ENCODE peak calls at places on chromosomes 2 and 18, in six cellular contexts. X is ovary, M is testis, D is psoas muscle, J is left ventricle myocardium inferior, Z is body of pancreas. V is an unnamed sample. For H3K4me1, the result is how much of the 10 kb centered on the place peaks cover.

GRCh38 chr2:236610991-236611821 is 41.6 kb downstream of the ACKR3 start:
- DNase-seq in Z (no peak), D (no peak), J (no peak), M (no peak), X (no peak), V (no peak)

GRCh38 chr2:200614249-200614648 is 28.4 kb downstream of the AOX1 start:
- DNase-seq in Z (no peak), D (no peak), J (no peak), X (no peak), M (no peak), V (no peak)

GRCh38 chr2:188551671-188552070 is 260.0 kb downstream of the GULP1 start:
- DNase-seq in J (no peak), Z (no peak), X (no peak), D (no peak), M (no peak), V (no peak)

GRCh38 chr2:174329157-174329715 is 5.5 kb upstream of the SP9 start:
- DNase-seq in Z (no peak), M (no peak), X (no peak), D (no peak), J (no peak), V (no peak)

GRCh38 chr2:174336403-174337336 is 1.9 kb downstream of the SP9 start:
- DNase-seq in Z (no peak), J (no peak), M (no peak), D (peak), X (no peak), V (peak)

GRCh38 chr2:101820519-101820918 is 123.0 kb downstream of the MAP4K4 start:
- DNase-seq in J (no peak), M (no peak), X (no peak), D (no peak), Z (no peak), V (no peak)

GRCh38 chr2:175111200-175111657 is 56.8 kb downstream of the ATF2 start:
- DNase-seq in X (no peak), J (no peak), D (no peak), M (no peak), Z (no peak), V (no peak)

GRCh38 chr2:6580982-6581381 is 284.7 kb downstream of the CMPK2 start:
- DNase-seq in X (no peak), J (no peak), Z (no peak), M (no peak), D (no peak), V (no peak)

GRCh38 chr2:28134262-28134812 is 243.8 kb downstream of the BABAM2 start:
- DNase-seq in X (peak), D (no peak), J (no peak), Z (peak), M (peak), V (no peak)

GRCh38 chr2:166167451-166167850 is 39.6 kb upstream of the SCN1A start:
- DNase-seq in Z (no peak), M (no peak), J (no peak), D (no peak), X (no peak), V (no peak)

GRCh38 chr2:146918280-146918679 is 926.5 kb upstream of the ACVR2A start:
- DNase-seq in Z (no peak), J (no peak), X (no peak), D (no peak), M (no peak), V (no peak)

GRCh38 chr2:138307099-138307498 is 194.5 kb upstream of the SPOPL start:
- DNase-seq in X (no peak), D (no peak), M (no peak), J (no peak), Z (no peak), V (no peak)

GRCh38 chr2:201470821-201471731 is 19.5 kb downstream of the STRADB start:
- DNase-seq in J (peak), X (no peak), Z (no peak), D (no peak), M (no peak), V (peak)

GRCh38 chr18:7755753-7756475 is 188.8 kb downstream of the PTPRM start:
- DNase-seq in J (no peak), D (no peak), X (no peak), Z (no peak), M (no peak), V (no peak)

GRCh38 chr2:175251425-175252041 is 70.0 kb upstream of the ATP5MC3 start:
- DNase-seq in Z (no peak), X (no peak), D (no peak), M (no peak), J (no peak), V (no peak)

GRCh38 chr18:62729487-62730386 is 14.4 kb downstream of the PHLPP1 start:
- DNase-seq in D (no peak), Z (no peak), X (no peak), M (no peak), J (no peak), V (no peak)

GRCh38 chr18:2281523-2282199 is 289.6 kb downstream of the METTL4 start:
- DNase-seq in X (no peak), D (no peak), J (no peak), Z (no peak), M (no peak), V (no peak)

GRCh38 chr2:70751881-70752280 is 16.1 kb downstream of the ADD2 start:
- DNase-seq in Z (no peak), X (no peak), M (no peak), D (no peak), J (no peak), V (no peak)

GRCh38 chr2:240355962-240356361 is 79.5 kb upstream of the GPC1 start:
- DNase-seq in M (no peak), Z (no peak), D (no peak), X (peak), J (no peak), V (no peak)

GRCh38 chr2:236512902-236513433 is 56.7 kb upstream of the ACKR3 start:
- DNase-seq in X (peak), J (peak), Z (peak), M (peak), D (peak), V (peak)

GRCh38 chr2:239287461-239287860 is 113.4 kb downstream of the HDAC4 start:
- DNase-seq in X (no peak), Z (no peak), J (no peak), D (no peak), M (no peak), V (no peak)

GRCh38 chr18:48167901-48168300 is 237.4 kb upstream of the SMAD2 start:
- DNase-seq in X (no peak), Z (peak), J (no peak), D (no peak), M (peak), V (no peak)

GRCh38 chr18:48806551-48807261 is 144.1 kb downstream of the SMAD7 start:
- DNase-seq in X (no peak), J (peak), D (peak), M (peak), Z (peak), V (peak)

GRCh38 chr2:37357461-37358008 is 13.1 kb downstream of the QPCT start:
- DNase-seq in Z (no peak), J (no peak), X (no peak), D (no peak), M (no peak), V (no peak)

GRCh38 chr2:105261061-105261460 is 19.5 kb downstream of the GPR45 start:
- DNase-seq in J (no peak), D (no peak), M (no peak), X (no peak), Z (no peak), V (no peak)

GRCh38 chr18:25737710-25738251 is 352.6 kb downstream of the SS18 start:
- DNase-seq in M (no peak), X (no peak), D (no peak), J (no peak), Z (no peak), V (no peak)
- H3K4me3 ChIP-seq in M (no peak), X (no peak), D (no peak), J (no peak), Z (no peak), V (no peak)

GRCh38 chr2:55050133-55050994 is at the start of gene RTN4:
- DNase-seq in M (peak), J (peak), Z (peak), D (peak), X (peak), V (peak)
- H3K27ac ChIP-seq in M (peak), J (peak), Z (peak), D (peak), X (peak), V (peak)

GRCh38 chr2:9623151-9623550 is 7.6 kb downstream of the YWHAQ start:
- DNase-seq in J (no peak), D (no peak), Z (no peak), M (no peak), X (no peak), V (no peak)
- H3K4me1 ChIP-seq in J (half or more), D (half or more), Z (half or more), M (under half), X (under half), V (under half)

GRCh38 chr18:58674159-58674558 is 2.9 kb downstream of the MALT1 start:
- DNase-seq in X (no peak), J (no peak), Z (no peak), M (no peak), D (no peak), V (no peak)
- H3K4me3 ChIP-seq in X (no peak), J (no peak), Z (no peak), M (no peak), D (no peak), V (no peak)

GRCh38 chr2:121699421-121700328 is 37.0 kb downstream of the NIFK start:
- DNase-seq in J (peak), Z (peak), M (no peak), D (peak), X (no peak), V (peak)
- H3K27ac ChIP-seq in J (peak), Z (peak), M (no peak), D (peak), X (no peak), V (no peak)

DNA sequence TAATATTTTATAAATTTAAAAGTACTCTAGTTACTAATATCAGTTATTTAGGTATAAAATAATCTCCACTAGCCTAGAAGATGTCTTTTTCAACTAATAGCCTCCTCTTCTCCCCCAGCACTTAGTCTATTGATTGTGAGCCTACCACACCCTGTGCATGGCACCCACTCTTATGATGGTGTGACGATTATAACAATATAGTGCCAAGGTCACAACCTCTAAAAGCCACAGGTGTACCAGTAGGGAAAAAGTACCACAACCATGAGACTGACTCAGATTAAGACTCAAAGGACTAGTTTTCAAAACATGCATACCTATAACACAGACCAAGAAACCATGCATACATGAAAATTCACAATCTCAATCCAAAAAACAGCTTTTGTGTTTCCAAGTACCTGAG is 27.6 kb downstream of the THADA start:
- DNase-seq in J (no peak), D (no peak), M (no peak), Z (no peak), X (no peak), V (no peak)
- H3K4me1 ChIP-seq in J (under half), D (under half), M (under half), Z (under half), X (under half), V (under half)

GRCh38 chr18:68723539-68723938 is 8.6 kb upstream of the TMX3 start:
- DNase-seq in J (no peak), X (no peak), Z (no peak), M (no peak), D (no peak), V (no peak)

GRCh38 chr18:68725341-68725740 is 10.4 kb upstream of the TMX3 start:
- DNase-seq in X (no peak), J (no peak), D (no peak), M (no peak), Z (no peak), V (no peak)

GRCh38 chr18:68722807-68723206 is 7.9 kb upstream of the TMX3 start:
- DNase-seq in Z (no peak), J (no peak), D (no peak), X (no peak), M (no peak), V (no peak)

GRCh38 chr18:68724021-68724420 is 9.1 kb upstream of the TMX3 start:
- DNase-seq in D (no peak), J (no peak), M (no peak), X (no peak), Z (no peak), V (no peak)

DNA sequence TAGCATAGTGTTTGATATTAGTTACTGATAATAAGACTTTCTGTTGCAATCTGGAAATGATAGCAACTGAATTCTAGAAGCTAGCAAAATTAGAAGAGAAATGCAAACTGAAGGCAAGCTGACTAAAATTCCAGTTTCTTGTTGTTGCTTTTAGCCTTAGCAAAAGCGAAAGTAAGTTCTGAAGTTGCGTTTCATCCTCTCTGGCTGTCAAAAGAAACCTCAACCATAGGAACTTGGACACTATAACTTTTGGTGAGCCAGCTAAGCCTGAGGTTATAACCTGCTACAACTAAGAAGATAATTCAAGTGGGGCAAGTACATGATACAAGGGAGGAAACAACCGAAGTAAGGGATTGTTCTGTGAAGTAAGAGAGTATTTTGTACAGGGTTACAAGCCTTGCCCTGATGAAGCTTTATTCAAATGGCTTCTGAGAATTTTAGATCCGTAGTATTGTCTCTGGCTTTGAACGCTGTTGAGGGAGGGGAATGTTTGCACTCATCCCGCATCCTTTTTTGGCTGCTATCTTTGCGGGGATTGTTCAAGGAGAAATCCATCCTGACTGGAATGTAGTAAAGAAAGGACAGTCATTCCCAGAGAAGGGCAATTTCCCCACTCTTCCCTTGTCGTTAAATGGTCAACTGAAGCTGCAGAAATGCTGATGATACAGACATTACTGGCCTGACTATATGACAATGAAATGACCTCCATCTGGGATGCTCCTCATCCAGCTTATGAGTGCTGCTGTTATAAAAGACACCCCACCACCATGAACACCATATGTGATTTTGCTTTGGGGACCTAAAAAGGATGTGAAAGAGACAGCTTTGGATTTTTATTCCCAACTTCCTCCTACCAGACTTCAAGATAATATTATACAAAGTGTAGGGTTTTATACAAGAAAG is 7.0 kb upstream of the TMX3 start:
- DNase-seq in J (no peak), M (no peak), X (no peak), Z (no peak), D (no peak), V (no peak)
- H3K4me3 ChIP-seq in J (peak), M (peak), X (peak), Z (no peak), D (peak), V (no peak)

GRCh38 chr2:95345415-95346235 is 48.5 kb downstream of the KCNIP3 start:
- DNase-seq in X (peak), J (peak), D (peak), Z (peak), M (peak), V (peak)
- H3K27ac ChIP-seq in X (no peak), J (peak), D (no peak), Z (peak), M (peak), V (no peak)

V was measured in endodermal cell.